ENCODE peak calls at places on chromosomes 2 and 18, in ten cellular contexts. Q, O, T, Y, I, U, A, R, S and P are unnamed samples.
A peak's percentile ranks its signal among the peaks of the same experiment; 100 is the strongest.

GRCh38 chr2:34266908-34267697 is 668.0 kb upstream of the FAM98A start:
- DNase-seq in Q (no peak), O (no peak), T (no peak), Y (no peak), I (no peak), U (no peak), A (no peak), R (no peak), S (no peak), P (no peak)

GRCh38 chr2:145909781-145910180 is 1389.9 kb upstream of the ZEB2 start:
- DNase-seq in Q (no peak), O (no peak), T (no peak), Y (no peak), I (no peak), U (no peak), A (no peak), R (no peak), S (no peak), P (no peak)

GRCh38 chr2:24337958-24338357 is 22.4 kb downstream of the ITSN2 start:
- DNase-seq in Q (no peak), O (no peak), T (no peak), Y (peak; percentile 17), I (no peak), U (no peak), A (no peak), R (no peak), S (no peak), P (no peak)

GRCh38 chr18:80163183-80163582 is 54.1 kb downstream of the ADNP2 start:
- DNase-seq in Q (no peak), O (no peak), T (no peak), Y (no peak), I (no peak), U (no peak), A (no peak), R (no peak), S (no peak), P (no peak)

GRCh38 chr2:154589514-154589913 is 109.0 kb upstream of the KCNJ3 start:
- DNase-seq in Q (no peak), O (no peak), T (no peak), Y (no peak), I (no peak), U (no peak), A (no peak), R (no peak), S (no peak), P (no peak)

GRCh38 chr2:232666051-232666805 is 30.9 kb upstream of the GIGYF2 start:
- DNase-seq in Q (no peak), O (no peak), T (no peak), Y (no peak), I (no peak), U (no peak), A (no peak), R (no peak), S (no peak), P (no peak)

GRCh38 chr2:231680992-231681852 is 27.1 kb upstream of the PTMA start:
- DNase-seq in Q (peak; percentile 91), O (peak; percentile 95), T (peak; percentile 82), Y (peak; percentile 91), I (no peak), U (peak; percentile 81), A (peak; percentile 91), R (peak; percentile 91), S (peak; percentile 92), P (peak; percentile 70)

GRCh38 chr2:119730598-119731278 is 29.0 kb upstream of the PTPN4 start:
- DNase-seq in Q (peak; percentile 65), O (peak; percentile 41), T (no peak), Y (no peak), I (no peak), U (no peak), A (no peak), R (no peak), S (no peak), P (no peak)

GRCh38 chr2:62163834-62164233 is 32.1 kb upstream of the B3GNT2 start:
- DNase-seq in Q (no peak), O (peak; percentile 3), T (no peak), Y (no peak), I (no peak), U (no peak), A (no peak), R (no peak), S (no peak), P (no peak)

GRCh38 chr2:152715854-152716428 is 1.3 kb downstream of the PRPF40A start:
- DNase-seq in Q (no peak), O (peak; percentile 79), T (peak; percentile 19), Y (no peak), I (no peak), U (no peak), A (no peak), R (no peak), S (no peak), P (no peak)

GRCh38 chr2:55992465-55992864 is 68.9 kb upstream of the EFEMP1 start:
- DNase-seq in Q (no peak), O (no peak), T (peak; percentile 91), Y (no peak), I (no peak), U (no peak), A (no peak), R (no peak), S (no peak), P (no peak)

GRCh38 chr2:213766465-213766891 is 482.2 kb downstream of the SPAG16 start:
- DNase-seq in Q (no peak), O (no peak), T (no peak), Y (no peak), I (no peak), U (no peak), A (no peak), R (no peak), S (no peak), P (no peak)

GRCh38 chr2:25041307-25041927 is 459 bp upstream of the EFR3B start:
- DNase-seq in Q (peak; percentile 79), O (peak; percentile 91), T (peak; percentile 28), Y (peak; percentile 77), I (no peak), U (peak; percentile 73), A (peak; percentile 54), R (peak; percentile 73), S (peak; percentile 39), P (peak; percentile 22)

GRCh38 chr2:78992807-78993517 is 32.5 kb upstream of the REG3G start:
- DNase-seq in Q (peak; percentile 41), O (peak; percentile 89), T (no peak), Y (peak; percentile 82), I (no peak), U (peak; percentile 44), A (no peak), R (peak; percentile 74), S (no peak), P (no peak)

GRCh38 chr18:49819768-49820662 is 6.7 kb upstream of the ACAA2 start:
- DNase-seq in Q (no peak), O (no peak), T (no peak), Y (no peak), I (peak; percentile 71), U (no peak), A (no peak), R (no peak), S (no peak), P (no peak)

GRCh38 chr18:12726774-12727550 is 24.1 kb downstream of the PSMG2 start:
- DNase-seq in Q (no peak), O (peak; percentile 91), T (peak; percentile 79), Y (peak; percentile 55), I (peak; percentile 61), U (peak; percentile 74), A (no peak), R (no peak), S (no peak), P (peak; percentile 93)
- H3K36me3 ChIP-seq in Q (peaks cover 50% of the 10 kb centered on the region), O (peaks cover 39% of the 10 kb centered on the region), T (peaks cover 6% of the 10 kb centered on the region), Y (no peaks in the 10 kb centered on the region), I (peaks cover 24% of the 10 kb centered on the region), U (peaks cover 8% of the 10 kb centered on the region), A (peaks cover 28% of the 10 kb centered on the region), R (peaks cover 3% of the 10 kb centered on the region), S (no peaks in the 10 kb centered on the region), P (peaks cover 2% of the 10 kb centered on the region)

GRCh38 chr2:74531666-74532065 is 1.9 kb downstream of the HTRA2 start:
- DNase-seq in Q (no peak), O (no peak), T (no peak), Y (no peak), I (no peak), U (no peak), A (no peak), R (no peak), S (no peak), P (no peak)
- H3K4me3 ChIP-seq in Q (no peak overlapping the region), O (no peak overlapping the region), T (no peak overlapping the region), Y (no peak overlapping the region), I (no peak overlapping the region), U (no peak overlapping the region), A (no peak overlapping the region), R (no peak overlapping the region), S (no peak overlapping the region), P (no peak overlapping the region)

GRCh38 chr18:36308711-36309435 is 11.4 kb downstream of the FHOD3 start:
- DNase-seq in Q (no peak), O (no peak), T (no peak), Y (no peak), I (no peak), U (no peak), A (no peak), R (no peak), S (no peak), P (no peak)

GRCh38 chr18:36312806-36313395 is 15.4 kb downstream of the FHOD3 start:
- DNase-seq in Q (no peak), O (peak; percentile 16), T (no peak), Y (no peak), I (no peak), U (no peak), A (no peak), R (no peak), S (peak; percentile 25), P (no peak)

GRCh38 chr18:36307513-36307912 is 10.0 kb downstream of the FHOD3 start:
- DNase-seq in Q (no peak), O (no peak), T (no peak), Y (no peak), I (no peak), U (no peak), A (no peak), R (no peak), S (no peak), P (no peak)

GRCh38 chr18:36311026-36311570 is 13.6 kb downstream of the FHOD3 start:
- DNase-seq in Q (no peak), O (peak; percentile 50), T (no peak), Y (no peak), I (no peak), U (no peak), A (no peak), R (no peak), S (no peak), P (no peak)

GRCh38 chr18:36309436-36310391 is 12.2 kb downstream of the FHOD3 start:
- DNase-seq in Q (no peak), O (peak; percentile 42), T (peak; percentile 89), Y (no peak), I (no peak), U (no peak), A (no peak), R (no peak), S (peak; percentile 67), P (no peak)
- H3K4me1 ChIP-seq in Q (no peaks in the 10 kb centered on the region), O (no peaks in the 10 kb centered on the region), T (peaks cover 9% of the 10 kb centered on the region), Y (peaks cover 7% of the 10 kb centered on the region), I (no peaks in the 10 kb centered on the region), U (no peaks in the 10 kb centered on the region), A (peaks cover 26% of the 10 kb centered on the region), R (no peaks in the 10 kb centered on the region), S (peaks cover 35% of the 10 kb centered on the region), P (no peaks in the 10 kb centered on the region)

DNA sequence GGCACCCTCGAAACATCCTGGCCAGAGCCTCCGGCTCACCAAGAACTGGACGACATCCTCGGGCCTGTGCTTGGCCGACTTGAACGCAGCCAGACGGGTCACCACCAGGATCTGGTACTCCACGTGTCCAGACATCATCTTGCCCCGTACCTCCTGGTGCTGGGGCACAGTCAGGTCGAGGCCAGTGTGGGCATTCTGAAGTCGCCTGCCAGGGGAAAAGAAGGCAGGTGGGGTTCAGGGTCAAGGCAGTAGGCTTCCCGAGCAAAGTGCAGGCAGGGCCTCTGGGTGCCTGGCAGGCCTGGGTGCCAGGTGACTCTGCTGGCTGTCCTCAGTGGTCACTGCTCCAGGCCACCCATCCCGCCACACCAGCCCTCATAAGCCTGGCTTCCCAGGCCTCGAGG is 5.6 kb downstream of the HS1BP3 start:
- DNase-seq in Q (no peak), O (no peak), T (no peak), Y (no peak), I (no peak), U (no peak), A (no peak), R (no peak), S (no peak), P (no peak)
- H3K36me3 ChIP-seq in Q (peaks cover 53% of the 10 kb centered on the region), O (peaks cover 15% of the 10 kb centered on the region), T (peaks cover 24% of the 10 kb centered on the region), Y (no peaks in the 10 kb centered on the region), I (peaks cover 6% of the 10 kb centered on the region), U (no peaks in the 10 kb centered on the region), A (no peaks in the 10 kb centered on the region), R (no peaks in the 10 kb centered on the region), S (no peaks in the 10 kb centered on the region), P (no peaks in the 10 kb centered on the region)